ENCODE peak calls at places on chromosomes 7 and 10, in nine cellular contexts. One of them, this sample, is unnamed.

GRCh38 chr7:95609277-95609971 is 13.1 kb upstream of the PDK4 start:
- DNase-seq in ACHN: no peak
- DNase-seq in effector memory CD4-positive, alpha-beta T cell: no peak
- DNase-seq in stimulated activated CD8-positive, alpha-beta memory T cell treated with anti-CD3 and anti-CD28 coated beads, Interleukin-4, amount 100 ng/mL, for 48 hours: no peak
- DNase-seq in effector CD4-positive, alpha-beta T cell: no peak
- DNase-seq in kidney: peak; percentile 17
- DNase-seq in activated CD4-positive, alpha-beta T cell treated with anti-CD3 and anti-CD28 coated beads, Interleukin-2, amount 50 U/mL, for 1 hour: no peak
- DNase-seq in ELR: peak; percentile 44
- DNase-seq in GM10248: no peak
- DNase-seq in this sample: no peak

GRCh38 chr7:54839538-54840213 is 80.7 kb upstream of the SEC61G start:
- DNase-seq in ACHN: peak; percentile 83
- DNase-seq in effector memory CD4-positive, alpha-beta T cell: no peak
- DNase-seq in stimulated activated CD8-positive, alpha-beta memory T cell treated with anti-CD3 and anti-CD28 coated beads, Interleukin-4, amount 100 ng/mL, for 48 hours: no peak
- DNase-seq in effector CD4-positive, alpha-beta T cell: no peak
- DNase-seq in kidney: peak; percentile 83
- DNase-seq in activated CD4-positive, alpha-beta T cell treated with anti-CD3 and anti-CD28 coated beads, Interleukin-2, amount 50 U/mL, for 1 hour: no peak
- DNase-seq in ELR: peak; percentile 76
- DNase-seq in GM10248: no peak
- DNase-seq in this sample: no peak

GRCh38 chr7:156684251-156684650 is 43.7 kb downstream of the RNF32 start:
- DNase-seq in ACHN: no peak
- DNase-seq in effector memory CD4-positive, alpha-beta T cell: no peak
- DNase-seq in stimulated activated CD8-positive, alpha-beta memory T cell treated with anti-CD3 and anti-CD28 coated beads, Interleukin-4, amount 100 ng/mL, for 48 hours: no peak
- DNase-seq in effector CD4-positive, alpha-beta T cell: no peak
- DNase-seq in kidney: no peak
- DNase-seq in activated CD4-positive, alpha-beta T cell treated with anti-CD3 and anti-CD28 coated beads, Interleukin-2, amount 50 U/mL, for 1 hour: no peak
- DNase-seq in ELR: no peak
- DNase-seq in GM10248: no peak
- DNase-seq in this sample: no peak

GRCh38 chr7:683526-684205 is 42.8 kb upstream of the DNAAF5 start:
- DNase-seq in ACHN: no peak
- DNase-seq in effector memory CD4-positive, alpha-beta T cell: no peak
- DNase-seq in stimulated activated CD8-positive, alpha-beta memory T cell treated with anti-CD3 and anti-CD28 coated beads, Interleukin-4, amount 100 ng/mL, for 48 hours: no peak
- DNase-seq in effector CD4-positive, alpha-beta T cell: no peak
- DNase-seq in kidney: peak; percentile 60
- DNase-seq in activated CD4-positive, alpha-beta T cell treated with anti-CD3 and anti-CD28 coated beads, Interleukin-2, amount 50 U/mL, for 1 hour: no peak
- DNase-seq in ELR: no peak
- DNase-seq in GM10248: no peak
- DNase-seq in this sample: peak; percentile 77

GRCh38 chr7:127884066-127884559 is 147.1 kb downstream of the LRRC4 start:
- DNase-seq in ACHN: no peak
- DNase-seq in effector memory CD4-positive, alpha-beta T cell: no peak
- DNase-seq in stimulated activated CD8-positive, alpha-beta memory T cell treated with anti-CD3 and anti-CD28 coated beads, Interleukin-4, amount 100 ng/mL, for 48 hours: no peak
- DNase-seq in effector CD4-positive, alpha-beta T cell: no peak
- DNase-seq in kidney: no peak
- DNase-seq in activated CD4-positive, alpha-beta T cell treated with anti-CD3 and anti-CD28 coated beads, Interleukin-2, amount 50 U/mL, for 1 hour: no peak
- DNase-seq in ELR: no peak
- DNase-seq in GM10248: no peak
- DNase-seq in this sample: no peak

GRCh38 chr10:132172091-132173066 is 14.4 kb upstream of the DPYSL4 start:
- DNase-seq in ACHN: no peak
- DNase-seq in effector memory CD4-positive, alpha-beta T cell: no peak
- DNase-seq in stimulated activated CD8-positive, alpha-beta memory T cell treated with anti-CD3 and anti-CD28 coated beads, Interleukin-4, amount 100 ng/mL, for 48 hours: no peak
- DNase-seq in effector CD4-positive, alpha-beta T cell: no peak
- DNase-seq in kidney: no peak
- DNase-seq in activated CD4-positive, alpha-beta T cell treated with anti-CD3 and anti-CD28 coated beads, Interleukin-2, amount 50 U/mL, for 1 hour: no peak
- DNase-seq in ELR: no peak
- DNase-seq in GM10248: no peak
- DNase-seq in this sample: peak; percentile 47

GRCh38 chr7:107100824-107101223 is 56.3 kb downstream of the PRKAR2B start:
- DNase-seq in ACHN: no peak
- DNase-seq in effector memory CD4-positive, alpha-beta T cell: no peak
- DNase-seq in stimulated activated CD8-positive, alpha-beta memory T cell treated with anti-CD3 and anti-CD28 coated beads, Interleukin-4, amount 100 ng/mL, for 48 hours: no peak
- DNase-seq in effector CD4-positive, alpha-beta T cell: no peak
- DNase-seq in kidney: no peak
- DNase-seq in activated CD4-positive, alpha-beta T cell treated with anti-CD3 and anti-CD28 coated beads, Interleukin-2, amount 50 U/mL, for 1 hour: no peak
- DNase-seq in ELR: no peak
- DNase-seq in GM10248: no peak
- DNase-seq in this sample: no peak

GRCh38 chr10:112634096-112634830 is 187.2 kb downstream of the VTI1A start:
- DNase-seq in ACHN: no peak
- DNase-seq in effector memory CD4-positive, alpha-beta T cell: no peak
- DNase-seq in stimulated activated CD8-positive, alpha-beta memory T cell treated with anti-CD3 and anti-CD28 coated beads, Interleukin-4, amount 100 ng/mL, for 48 hours: no peak
- DNase-seq in effector CD4-positive, alpha-beta T cell: no peak
- DNase-seq in kidney: no peak
- DNase-seq in activated CD4-positive, alpha-beta T cell treated with anti-CD3 and anti-CD28 coated beads, Interleukin-2, amount 50 U/mL, for 1 hour: no peak
- DNase-seq in ELR: peak; percentile 52
- DNase-seq in GM10248: no peak
- DNase-seq in this sample: no peak

GRCh38 chr7:27911920-27912319 is 172.0 kb downstream of the TAX1BP1 start:
- DNase-seq in ACHN: no peak
- DNase-seq in effector memory CD4-positive, alpha-beta T cell: no peak
- DNase-seq in stimulated activated CD8-positive, alpha-beta memory T cell treated with anti-CD3 and anti-CD28 coated beads, Interleukin-4, amount 100 ng/mL, for 48 hours: no peak
- DNase-seq in effector CD4-positive, alpha-beta T cell: no peak
- DNase-seq in kidney: no peak
- DNase-seq in activated CD4-positive, alpha-beta T cell treated with anti-CD3 and anti-CD28 coated beads, Interleukin-2, amount 50 U/mL, for 1 hour: no peak
- DNase-seq in ELR: no peak
- DNase-seq in GM10248: no peak
- DNase-seq in this sample: no peak

GRCh38 chr10:42981358-42982236 is 95.3 kb upstream of the RET start:
- DNase-seq in ACHN: no peak
- DNase-seq in effector memory CD4-positive, alpha-beta T cell: no peak
- DNase-seq in stimulated activated CD8-positive, alpha-beta memory T cell treated with anti-CD3 and anti-CD28 coated beads, Interleukin-4, amount 100 ng/mL, for 48 hours: peak; percentile 11
- DNase-seq in effector CD4-positive, alpha-beta T cell: no peak
- DNase-seq in kidney: peak; percentile 70
- DNase-seq in activated CD4-positive, alpha-beta T cell treated with anti-CD3 and anti-CD28 coated beads, Interleukin-2, amount 50 U/mL, for 1 hour: no peak
- DNase-seq in ELR: no peak
- DNase-seq in GM10248: no peak
- DNase-seq in this sample: no peak

GRCh38 chr7:41573017-41573416 is 129.9 kb downstream of the INHBA start:
- DNase-seq in ACHN: peak; percentile 11
- DNase-seq in effector memory CD4-positive, alpha-beta T cell: no peak
- DNase-seq in stimulated activated CD8-positive, alpha-beta memory T cell treated with anti-CD3 and anti-CD28 coated beads, Interleukin-4, amount 100 ng/mL, for 48 hours: no peak
- DNase-seq in effector CD4-positive, alpha-beta T cell: no peak
- DNase-seq in kidney: no peak
- DNase-seq in activated CD4-positive, alpha-beta T cell treated with anti-CD3 and anti-CD28 coated beads, Interleukin-2, amount 50 U/mL, for 1 hour: no peak
- DNase-seq in ELR: peak; percentile 89
- DNase-seq in GM10248: no peak
- DNase-seq in this sample: no peak

GRCh38 chr7:7434379-7434778 is 101.3 kb downstream of the COL28A1 start:
- DNase-seq in ACHN: no peak
- DNase-seq in effector memory CD4-positive, alpha-beta T cell: no peak
- DNase-seq in stimulated activated CD8-positive, alpha-beta memory T cell treated with anti-CD3 and anti-CD28 coated beads, Interleukin-4, amount 100 ng/mL, for 48 hours: no peak
- DNase-seq in effector CD4-positive, alpha-beta T cell: no peak
- DNase-seq in kidney: no peak
- DNase-seq in activated CD4-positive, alpha-beta T cell treated with anti-CD3 and anti-CD28 coated beads, Interleukin-2, amount 50 U/mL, for 1 hour: no peak
- DNase-seq in ELR: no peak
- DNase-seq in GM10248: no peak
- DNase-seq in this sample: no peak